ENCODE peak calls at places on chromosomes 11 and 22, in five cellular contexts. One of them, this sample, is unnamed.

GRCh38 chr11:72671144-72672099 is 2.8 kb downstream of the PDE2A start:
- DNase-seq in choroid plexus epithelial cell: no peak
- DNase-seq in IMR-90: no peak
- DNase-seq in fibroblast of the aortic adventitia: no peak
- DNase-seq in dorsolateral prefrontal cortex: no peak
- DNase-seq in this sample: no peak

GRCh38 chr22:37781434-37782059 is 26.2 kb upstream of the GCAT start:
- DNase-seq in choroid plexus epithelial cell: peak
- DNase-seq in IMR-90: peak
- DNase-seq in fibroblast of the aortic adventitia: peak
- DNase-seq in dorsolateral prefrontal cortex: no peak
- DNase-seq in this sample: no peak

GRCh38 chr11:83063073-83063754 is 8.5 kb downstream of the RAB30 start:
- DNase-seq in choroid plexus epithelial cell: peak
- DNase-seq in IMR-90: peak
- DNase-seq in fibroblast of the aortic adventitia: peak
- DNase-seq in dorsolateral prefrontal cortex: no peak
- DNase-seq in this sample: peak

GRCh38 chr11:101127348-101127698 is 2.3 kb downstream of the PGR start:
- DNase-seq in choroid plexus epithelial cell: no peak
- DNase-seq in IMR-90: no peak
- DNase-seq in fibroblast of the aortic adventitia: no peak
- DNase-seq in dorsolateral prefrontal cortex: no peak
- DNase-seq in this sample: no peak

GRCh38 chr11:10350341-10350740 is 45.5 kb downstream of the ADM start:
- DNase-seq in choroid plexus epithelial cell: peak
- DNase-seq in IMR-90: peak
- DNase-seq in fibroblast of the aortic adventitia: peak
- DNase-seq in dorsolateral prefrontal cortex: no peak
- DNase-seq in this sample: peak

GRCh38 chr11:42555197-42555596 is 756.6 kb upstream of the API5 start:
- DNase-seq in choroid plexus epithelial cell: no peak
- DNase-seq in IMR-90: no peak
- DNase-seq in fibroblast of the aortic adventitia: no peak
- DNase-seq in dorsolateral prefrontal cortex: no peak
- DNase-seq in this sample: no peak

GRCh38 chr11:59669611-59670009 is 773 bp upstream of the PATL1 start:
- DNase-seq in choroid plexus epithelial cell: peak
- DNase-seq in IMR-90: peak
- DNase-seq in fibroblast of the aortic adventitia: peak
- DNase-seq in dorsolateral prefrontal cortex: peak
- DNase-seq in this sample: peak

GRCh38 chr11:24496728-24497396 is at the start of gene LUZP2:
- DNase-seq in choroid plexus epithelial cell: peak
- DNase-seq in IMR-90: peak
- DNase-seq in fibroblast of the aortic adventitia: peak
- DNase-seq in dorsolateral prefrontal cortex: peak
- DNase-seq in this sample: peak

GRCh38 chr11:69654660-69655478 is 13.9 kb downstream of the CCND1 start:
- DNase-seq in choroid plexus epithelial cell: no peak
- DNase-seq in IMR-90: peak
- DNase-seq in fibroblast of the aortic adventitia: no peak
- DNase-seq in dorsolateral prefrontal cortex: no peak
- DNase-seq in this sample: no peak

DNA sequence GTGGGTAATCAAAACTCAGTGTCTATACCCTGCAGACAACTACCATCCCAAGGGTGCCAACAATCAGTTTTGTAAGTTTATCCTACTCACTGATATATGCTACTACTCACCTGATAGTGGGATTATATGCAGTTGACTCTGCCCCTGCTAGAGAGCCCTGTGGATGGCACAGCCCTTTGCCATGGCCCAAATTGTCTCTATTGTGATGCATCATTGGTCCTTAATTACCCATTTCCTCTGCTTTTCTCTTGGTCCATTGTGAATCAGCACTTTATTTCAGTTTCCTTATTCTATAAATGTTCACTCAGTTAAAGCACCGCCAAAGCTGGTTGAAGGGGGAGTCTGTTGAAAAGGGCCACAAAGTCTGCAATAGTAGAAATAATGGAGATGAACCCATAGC is 42.3 kb downstream of the PLAAT5 start:
- DNase-seq in choroid plexus epithelial cell: no peak
- DNase-seq in IMR-90: no peak
- DNase-seq in fibroblast of the aortic adventitia: no peak
- DNase-seq in dorsolateral prefrontal cortex: no peak
- DNase-seq in this sample: no peak
- H3K4me3 ChIP-seq in choroid plexus epithelial cell: no peak
- H3K4me3 ChIP-seq in IMR-90: no peak
- H3K4me3 ChIP-seq in fibroblast of the aortic adventitia: no peak
- H3K4me3 ChIP-seq in dorsolateral prefrontal cortex: no peak
- H3K4me3 ChIP-seq in this sample: no peak

GRCh38 chr11:80844110-80844509 is 1403.3 kb upstream of the TENM4 start:
- DNase-seq in choroid plexus epithelial cell: no peak
- DNase-seq in IMR-90: no peak
- DNase-seq in fibroblast of the aortic adventitia: no peak
- DNase-seq in dorsolateral prefrontal cortex: no peak
- DNase-seq in this sample: no peak
- TF ChIP-seq CTCF in choroid plexus epithelial cell: no peak
- TF ChIP-seq CTCF in IMR-90: no peak
- TF ChIP-seq CTCF in fibroblast of the aortic adventitia: no peak
- TF ChIP-seq CTCF in dorsolateral prefrontal cortex: no peak
- TF ChIP-seq CTCF in this sample: no peak

GRCh38 chr11:87352759-87353707 is 315.3 kb downstream of the TMEM135 start:
- DNase-seq in choroid plexus epithelial cell: peak
- DNase-seq in IMR-90: peak
- DNase-seq in fibroblast of the aortic adventitia: peak
- DNase-seq in dorsolateral prefrontal cortex: peak
- DNase-seq in this sample: peak
- H3K4me3 ChIP-seq in choroid plexus epithelial cell: no peak
- H3K4me3 ChIP-seq in IMR-90: no peak
- H3K4me3 ChIP-seq in fibroblast of the aortic adventitia: no peak
- H3K4me3 ChIP-seq in dorsolateral prefrontal cortex: no peak
- H3K4me3 ChIP-seq in this sample: no peak

DNA sequence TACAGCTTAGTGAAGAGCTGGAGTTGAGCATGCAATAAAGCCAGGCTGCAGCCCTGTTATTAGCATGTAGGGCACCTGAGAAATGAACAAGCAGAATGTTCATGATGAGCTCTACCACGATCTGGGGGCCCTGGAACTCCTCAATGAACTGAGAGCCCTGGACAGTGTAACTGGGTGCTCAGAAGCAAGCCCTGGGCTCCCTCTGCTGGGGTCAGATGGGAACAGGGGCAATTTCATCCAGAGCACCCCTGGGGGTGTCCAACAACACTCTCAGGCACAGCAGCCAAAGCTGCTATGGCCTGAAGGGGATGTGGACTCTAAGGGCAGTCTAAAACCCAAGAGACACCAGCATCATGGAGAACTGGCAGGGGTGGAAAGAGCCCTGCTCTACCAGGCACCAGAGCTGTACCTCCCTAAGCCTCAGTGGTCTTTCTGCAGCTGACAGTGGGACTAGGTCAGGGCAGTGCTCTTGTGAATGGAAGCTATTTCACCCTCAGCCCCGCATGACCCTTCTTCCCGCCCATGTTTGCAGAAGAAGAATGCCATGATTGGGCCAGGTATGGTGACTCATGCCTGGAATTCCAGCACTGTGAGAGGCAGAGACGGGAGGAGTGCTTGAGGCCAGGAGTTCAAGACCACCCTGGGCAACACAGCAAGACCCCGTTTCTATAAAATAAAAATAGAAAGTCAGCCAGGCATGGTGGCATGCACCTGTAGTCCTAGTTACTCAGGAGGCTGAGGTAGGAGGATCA is 28.9 kb downstream of the THOC5 start:
- DNase-seq in choroid plexus epithelial cell: peak
- DNase-seq in IMR-90: peak
- DNase-seq in fibroblast of the aortic adventitia: peak
- DNase-seq in dorsolateral prefrontal cortex: no peak
- DNase-seq in this sample: peak
- TF ChIP-seq CTCF in choroid plexus epithelial cell: peak
- TF ChIP-seq CTCF in IMR-90: peak
- TF ChIP-seq CTCF in fibroblast of the aortic adventitia: peak
- TF ChIP-seq CTCF in dorsolateral prefrontal cortex: no peak
- TF ChIP-seq CTCF in this sample: peak

DNA sequence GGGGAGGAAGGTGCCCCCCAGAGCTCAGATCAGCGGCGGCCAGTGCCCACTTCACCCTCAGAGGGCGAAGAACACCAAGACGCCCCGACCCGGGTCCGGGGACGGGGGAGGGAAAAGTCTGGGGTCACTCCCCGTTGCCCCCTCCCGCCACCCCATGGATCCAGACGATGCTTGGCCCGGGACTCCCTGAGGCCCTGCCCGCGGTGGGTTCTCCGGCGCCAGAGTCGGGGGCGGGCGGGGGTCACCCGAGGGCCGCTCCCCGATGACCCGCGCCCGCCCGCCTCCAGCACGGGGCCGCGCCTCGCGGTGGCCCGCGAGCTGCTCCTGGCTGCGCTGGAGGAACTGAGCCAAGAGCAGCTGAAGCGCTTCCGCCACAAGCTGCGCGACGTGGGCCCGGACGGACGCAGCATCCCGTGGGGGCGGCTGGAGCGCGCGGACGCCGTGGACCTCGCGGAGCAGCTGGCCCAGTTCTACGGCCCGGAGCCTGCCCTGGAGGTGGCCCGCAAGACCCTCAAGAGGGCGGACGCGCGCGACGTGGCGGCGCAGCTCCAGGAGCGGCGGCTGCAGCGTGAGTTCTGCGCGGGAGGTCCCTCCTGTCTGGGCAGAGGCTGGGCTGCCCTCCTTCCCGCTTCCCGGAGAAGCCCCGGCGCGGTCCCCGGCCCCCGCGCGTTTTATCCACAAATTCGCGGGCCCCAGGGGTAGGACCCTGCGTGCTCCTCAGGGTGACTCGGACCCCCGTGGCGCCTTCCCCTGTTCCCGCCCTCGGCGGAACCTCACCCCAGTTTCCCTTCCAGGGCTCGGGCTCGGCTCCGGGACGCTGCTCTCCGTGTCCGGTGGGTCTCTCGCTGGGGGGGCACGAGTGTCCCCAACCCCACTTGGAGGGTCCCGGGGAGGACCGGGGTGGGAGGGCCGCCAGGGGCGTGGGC is 1.1 kb downstream of the NLRP6 start:
- DNase-seq in choroid plexus epithelial cell: no peak
- DNase-seq in IMR-90: no peak
- DNase-seq in fibroblast of the aortic adventitia: no peak
- DNase-seq in dorsolateral prefrontal cortex: no peak
- DNase-seq in this sample: no peak
- H3K4me3 ChIP-seq in choroid plexus epithelial cell: no peak
- H3K4me3 ChIP-seq in IMR-90: no peak
- H3K4me3 ChIP-seq in fibroblast of the aortic adventitia: no peak
- H3K4me3 ChIP-seq in dorsolateral prefrontal cortex: peak
- H3K4me3 ChIP-seq in this sample: no peak